ENCODE peak calls at places on chromosome 17, in nine cellular contexts. T is HT-29; H is globus pallidus; I is posterior cingulate gyrus; P is T-helper 22 cell; R is T follicular helper cell; J is stimulated activated CD4-positive, alpha-beta T cell treated with anti-CD3 and anti-CD28 coated beads, Interleukin-4, amount 100 ng/mL, for 48 hours; C is right cardiac atrium; G is GM20000. Q is an unnamed sample.

GRCh38 chr17:82848022-82848592 is 8.3 kb upstream of the ZNF750 start:
- DNase-seq in T (peak), H (no peak), I (no peak), P (no peak), R (no peak), J (no peak), C (peak), G (no peak), Q (no peak)

GRCh38 chr17:50953831-50954601 is 87.9 kb upstream of the TOB1 start:
- DNase-seq in T (peak), H (no peak), I (no peak), P (no peak), R (no peak), J (no peak), C (peak), G (peak), Q (no peak)

GRCh38 chr17:82582208-82582607 is 62.7 kb downstream of the FOXK2 start:
- DNase-seq in T (no peak), H (no peak), I (no peak), P (no peak), R (no peak), J (no peak), C (peak), G (no peak), Q (no peak)

GRCh38 chr17:79632432-79632735 is 21.5 kb upstream of the RBFOX3 start:
- DNase-seq in T (no peak), H (no peak), I (no peak), P (no peak), R (no peak), J (no peak), C (peak), G (peak), Q (no peak)

GRCh38 chr17:41917957-41918391 is 777 bp downstream of the ACLY start:
- DNase-seq in T (peak), H (peak), I (peak), P (no peak), R (peak), J (peak), C (peak), G (peak), Q (peak)

GRCh38 chr17:49723423-49723822 is 15.7 kb upstream of the SLC35B1 start:
- DNase-seq in T (no peak), H (no peak), I (no peak), P (no peak), R (no peak), J (no peak), C (peak), G (no peak), Q (no peak)

GRCh38 chr17:81233316-81233715 is 5.5 kb downstream of the TEPSIN start:
- DNase-seq in T (no peak), H (no peak), I (no peak), P (no peak), R (no peak), J (no peak), C (peak), G (no peak), Q (no peak)

GRCh38 chr17:9195961-9196668 is 174.8 kb downstream of the NTN1 start:
- DNase-seq in T (peak), H (no peak), I (no peak), P (no peak), R (no peak), J (no peak), C (peak), G (no peak), Q (no peak)

GRCh38 chr17:7133424-7133823 is 18.8 kb upstream of the ASGR2 start:
- DNase-seq in T (no peak), H (no peak), I (no peak), P (no peak), R (no peak), J (peak), C (peak), G (no peak), Q (no peak)

GRCh38 chr17:81090361-81091133 is 55.6 kb downstream of the BAIAP2 start:
- DNase-seq in T (peak), H (no peak), I (no peak), P (no peak), R (no peak), J (no peak), C (peak), G (no peak), Q (no peak)

GRCh38 chr17:62592305-62593099 is 35.0 kb upstream of the MRC2 start:
- DNase-seq in T (no peak), H (no peak), I (no peak), P (no peak), R (no peak), J (no peak), C (no peak), G (no peak), Q (no peak)

GRCh38 chr17:73710095-73710592 is 65.9 kb upstream of the SDK2 start:
- DNase-seq in T (peak), H (peak), I (peak), P (peak), R (peak), J (peak), C (peak), G (peak), Q (peak)

GRCh38 chr17:45171338-45172231 is 9.9 kb downstream of the HEXIM2 start:
- DNase-seq in T (peak), H (no peak), I (no peak), P (no peak), R (no peak), J (no peak), C (peak), G (no peak), Q (no peak)

GRCh38 chr17:7634384-7634783 is 4.4 kb downstream of the SHBG start:
- DNase-seq in T (peak), H (no peak), I (peak), P (no peak), R (no peak), J (no peak), C (peak), G (no peak), Q (no peak)

GRCh38 chr17:18278867-18279266 is 18.4 kb downstream of the MIEF2 start:
- DNase-seq in T (no peak), H (no peak), I (no peak), P (no peak), R (no peak), J (no peak), C (no peak), G (no peak), Q (no peak)

Q was measured in cerebellum.